ENCODE peak calls at places on chromosomes 2 and 18, in six cellular contexts. One of them, this sample, is unnamed.
A peak's percentile ranks its signal among the peaks of the same experiment; 100 is the strongest.

GRCh38 chr2:71699428-71699827 is 246.1 kb downstream of the DYSF start:
- DNase-seq in cardiac muscle cell: no peak
- DNase-seq in tibial artery: no peak
- DNase-seq in BJ: no peak
- DNase-seq in Caco-2: peak; percentile 19
- DNase-seq in left lung: peak; percentile 22
- DNase-seq in this sample: no peak

GRCh38 chr2:80169811-80170594 is 134.5 kb downstream of the LRRTM1 start:
- DNase-seq in cardiac muscle cell: no peak
- DNase-seq in tibial artery: no peak
- DNase-seq in BJ: no peak
- DNase-seq in Caco-2: no peak
- DNase-seq in left lung: no peak
- DNase-seq in this sample: peak; percentile 19

GRCh38 chr2:114642988-114643553 is 200.6 kb downstream of the DPP10 start:
- DNase-seq in cardiac muscle cell: no peak
- DNase-seq in tibial artery: no peak
- DNase-seq in BJ: no peak
- DNase-seq in Caco-2: no peak
- DNase-seq in left lung: peak; percentile 44
- DNase-seq in this sample: no peak

GRCh38 chr2:217941886-217942728 is 60.7 kb downstream of the TNS1 start:
- DNase-seq in cardiac muscle cell: no peak
- DNase-seq in tibial artery: no peak
- DNase-seq in BJ: no peak
- DNase-seq in Caco-2: no peak
- DNase-seq in left lung: peak; percentile 70
- DNase-seq in this sample: no peak

GRCh38 chr18:44743626-44744025 is 62.9 kb downstream of the SETBP1 start:
- DNase-seq in cardiac muscle cell: no peak
- DNase-seq in tibial artery: no peak
- DNase-seq in BJ: no peak
- DNase-seq in Caco-2: no peak
- DNase-seq in left lung: no peak
- DNase-seq in this sample: no peak

GRCh38 chr18:75546964-75547363 is 119.5 kb upstream of the SMIM21 start:
- DNase-seq in cardiac muscle cell: no peak
- DNase-seq in tibial artery: no peak
- DNase-seq in BJ: no peak
- DNase-seq in Caco-2: no peak
- DNase-seq in left lung: no peak
- DNase-seq in this sample: no peak

GRCh38 chr2:37635359-37636208 is 35.9 kb downstream of the CDC42EP3 start:
- DNase-seq in cardiac muscle cell: peak; percentile 86
- DNase-seq in tibial artery: peak; percentile 52
- DNase-seq in BJ: peak; percentile 52
- DNase-seq in Caco-2: no peak
- DNase-seq in left lung: peak; percentile 73
- DNase-seq in this sample: no peak

GRCh38 chr2:106859498-106859897 is 26.5 kb downstream of the ST6GAL2 start:
- DNase-seq in cardiac muscle cell: no peak
- DNase-seq in tibial artery: no peak
- DNase-seq in BJ: no peak
- DNase-seq in Caco-2: no peak
- DNase-seq in left lung: no peak
- DNase-seq in this sample: no peak

GRCh38 chr2:51720826-51721225 is 688.9 kb upstream of the NRXN1 start:
- DNase-seq in cardiac muscle cell: no peak
- DNase-seq in tibial artery: no peak
- DNase-seq in BJ: no peak
- DNase-seq in Caco-2: no peak
- DNase-seq in left lung: no peak
- DNase-seq in this sample: no peak

GRCh38 chr2:122523981-122524380 is 768.5 kb downstream of the TSN start:
- DNase-seq in cardiac muscle cell: no peak
- DNase-seq in tibial artery: no peak
- DNase-seq in BJ: no peak
- DNase-seq in Caco-2: no peak
- DNase-seq in left lung: no peak
- DNase-seq in this sample: no peak

GRCh38 chr2:35298493-35298892 is 1057.1 kb upstream of the CRIM1 start:
- DNase-seq in cardiac muscle cell: peak; percentile 24
- DNase-seq in tibial artery: peak; percentile 59
- DNase-seq in BJ: no peak
- DNase-seq in Caco-2: no peak
- DNase-seq in left lung: no peak
- DNase-seq in this sample: no peak

GRCh38 chr2:173048901-173049661 is 26.6 kb upstream of the MAP3K20 start:
- DNase-seq in cardiac muscle cell: peak; percentile 97
- DNase-seq in tibial artery: peak; percentile 89
- DNase-seq in BJ: peak; percentile 95
- DNase-seq in Caco-2: peak; percentile 85
- DNase-seq in left lung: peak; percentile 48
- DNase-seq in this sample: peak; percentile 95

GRCh38 chr2:30149513-30149912 is 2.7 kb downstream of the YPEL5 start:
- DNase-seq in cardiac muscle cell: peak; percentile 24
- DNase-seq in tibial artery: no peak
- DNase-seq in BJ: no peak
- DNase-seq in Caco-2: peak; percentile 62
- DNase-seq in left lung: no peak
- DNase-seq in this sample: no peak

GRCh38 chr2:232354069-232354468 is 24.5 kb upstream of the ALPP start:
- DNase-seq in cardiac muscle cell: no peak
- DNase-seq in tibial artery: no peak
- DNase-seq in BJ: no peak
- DNase-seq in Caco-2: peak; percentile 5
- DNase-seq in left lung: peak; percentile 8
- DNase-seq in this sample: no peak

GRCh38 chr2:217316743-217317142 is 456.9 kb upstream of the TNP1 start:
- DNase-seq in cardiac muscle cell: peak; percentile 72
- DNase-seq in tibial artery: no peak
- DNase-seq in BJ: no peak
- DNase-seq in Caco-2: no peak
- DNase-seq in left lung: no peak
- DNase-seq in this sample: no peak

GRCh38 chr2:65159921-65160320 is 30.0 kb upstream of the RAB1A start:
- DNase-seq in cardiac muscle cell: no peak
- DNase-seq in tibial artery: no peak
- DNase-seq in BJ: no peak
- DNase-seq in Caco-2: peak; percentile 1
- DNase-seq in left lung: no peak
- DNase-seq in this sample: no peak

GRCh38 chr2:50591642-50592041 is 440.3 kb downstream of the NRXN1 start:
- DNase-seq in cardiac muscle cell: peak; percentile 48
- DNase-seq in tibial artery: no peak
- DNase-seq in BJ: no peak
- DNase-seq in Caco-2: no peak
- DNase-seq in left lung: no peak
- DNase-seq in this sample: no peak

GRCh38 chr18:616380-616995 is 19.7 kb downstream of the CLUL1 start:
- DNase-seq in cardiac muscle cell: peak; percentile 79
- DNase-seq in tibial artery: no peak
- DNase-seq in BJ: no peak
- DNase-seq in Caco-2: no peak
- DNase-seq in left lung: no peak
- DNase-seq in this sample: peak; percentile 48

GRCh38 chr2:240916571-240917008 is 10.5 kb downstream of the CROCC2 start:
- DNase-seq in cardiac muscle cell: peak; percentile 73
- DNase-seq in tibial artery: peak; percentile 83
- DNase-seq in BJ: peak; percentile 69
- DNase-seq in Caco-2: peak; percentile 18
- DNase-seq in left lung: peak; percentile 52
- DNase-seq in this sample: no peak

GRCh38 chr2:219278655-219279150 is 463 bp upstream of the DNAJB2 start:
- DNase-seq in cardiac muscle cell: no peak
- DNase-seq in tibial artery: no peak
- DNase-seq in BJ: no peak
- DNase-seq in Caco-2: no peak
- DNase-seq in left lung: no peak
- DNase-seq in this sample: no peak

GRCh38 chr2:39732492-39732891 is 46.6 kb downstream of the THUMPD2 start:
- DNase-seq in cardiac muscle cell: peak; percentile 30
- DNase-seq in tibial artery: no peak
- DNase-seq in BJ: no peak
- DNase-seq in Caco-2: no peak
- DNase-seq in left lung: no peak
- DNase-seq in this sample: no peak

GRCh38 chr2:219111375-219112069 is 49.1 kb downstream of the NHEJ1 start:
- DNase-seq in cardiac muscle cell: no peak
- DNase-seq in tibial artery: no peak
- DNase-seq in BJ: no peak
- DNase-seq in Caco-2: peak; percentile 81
- DNase-seq in left lung: no peak
- DNase-seq in this sample: no peak

GRCh38 chr18:34608064-34608463 is 102.0 kb upstream of the DTNA start:
- DNase-seq in cardiac muscle cell: no peak
- DNase-seq in tibial artery: no peak
- DNase-seq in BJ: no peak
- DNase-seq in Caco-2: no peak
- DNase-seq in left lung: no peak
- DNase-seq in this sample: no peak

DNA sequence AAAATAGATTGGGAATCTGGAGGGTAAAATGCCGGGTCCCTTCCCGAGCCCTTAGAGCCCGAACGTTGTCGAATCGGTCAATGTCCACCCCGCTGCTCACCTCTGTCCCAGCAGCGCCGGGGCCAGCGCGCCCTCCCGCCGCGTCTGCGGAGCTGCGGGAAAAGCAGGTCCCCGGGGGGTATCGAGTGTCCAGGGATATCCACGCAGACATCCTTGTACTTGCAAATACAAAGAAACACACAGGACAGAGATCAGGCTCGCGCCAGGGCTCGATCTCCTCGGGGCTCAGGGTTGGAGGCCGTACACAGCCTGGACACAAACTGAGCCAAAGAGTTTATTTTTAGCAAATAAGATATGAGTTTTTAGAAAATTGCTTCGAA is 2.3 kb upstream of the GATA6 start:
- DNase-seq in cardiac muscle cell: peak; percentile 49
- DNase-seq in tibial artery: peak; percentile 28
- DNase-seq in BJ: no peak
- DNase-seq in Caco-2: no peak
- DNase-seq in left lung: peak; percentile 33
- DNase-seq in this sample: no peak
- H3K4me3 ChIP-seq in cardiac muscle cell: peak overlapping the region; percentile 94
- H3K4me3 ChIP-seq in tibial artery: peak overlapping the region; percentile 98
- H3K4me3 ChIP-seq in BJ: no peak overlapping the region
- H3K4me3 ChIP-seq in Caco-2: peak overlapping the region; percentile 69
- H3K4me3 ChIP-seq in left lung: peak overlapping the region; percentile 66
- H3K4me3 ChIP-seq in this sample: no peak overlapping the region

GRCh38 chr2:128370468-128371247 is 52.0 kb upstream of the HS6ST1 start:
- DNase-seq in cardiac muscle cell: no peak
- DNase-seq in tibial artery: peak; percentile 18
- DNase-seq in BJ: no peak
- DNase-seq in Caco-2: peak; percentile 26
- DNase-seq in left lung: no peak
- DNase-seq in this sample: no peak
- TF ChIP-seq CTCF in cardiac muscle cell: no peak
- TF ChIP-seq CTCF in tibial artery: no peak
- TF ChIP-seq CTCF in BJ: no peak
- TF ChIP-seq CTCF in Caco-2: no peak
- TF ChIP-seq CTCF in left lung: no peak
- TF ChIP-seq CTCF in this sample: no peak

DNA sequence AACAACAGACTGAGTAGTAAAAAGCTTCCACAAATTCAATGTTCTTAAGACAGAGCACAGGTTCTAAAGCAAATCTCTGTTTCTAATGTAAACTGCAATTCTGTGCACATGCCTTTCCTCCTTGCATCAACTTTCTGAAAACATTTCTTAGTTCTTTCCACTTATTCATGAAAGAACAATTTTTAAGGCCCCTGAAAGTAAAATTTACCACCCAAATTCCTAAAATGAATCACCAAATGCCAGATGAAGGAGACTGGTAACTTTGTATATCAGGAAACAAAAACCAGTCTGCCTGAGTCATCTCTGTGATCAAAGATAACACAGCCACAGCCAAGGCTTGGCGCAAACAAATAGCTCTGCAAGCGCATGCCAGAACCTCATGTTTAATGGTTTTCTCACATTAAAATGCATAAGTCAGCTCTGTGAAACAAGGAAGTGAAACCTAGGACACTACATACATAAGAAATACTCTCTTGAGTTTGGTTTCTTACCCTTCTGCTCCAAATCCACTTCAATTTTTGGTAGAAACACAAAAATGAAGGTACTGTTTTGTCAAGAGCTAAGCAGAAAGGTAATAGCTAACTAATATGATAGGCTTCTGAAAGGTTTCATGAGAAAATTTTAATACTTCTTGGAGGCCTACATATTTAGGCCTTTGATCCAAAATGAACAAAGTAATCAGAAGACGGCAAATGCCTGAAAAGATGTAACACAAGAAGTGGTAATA is 169.4 kb downstream of the THADA start:
- DNase-seq in cardiac muscle cell: peak; percentile 97
- DNase-seq in tibial artery: peak; percentile 68
- DNase-seq in BJ: peak; percentile 98
- DNase-seq in Caco-2: peak; percentile 82
- DNase-seq in left lung: peak; percentile 73
- DNase-seq in this sample: peak; percentile 93
- H3K4me3 ChIP-seq in cardiac muscle cell: no peak overlapping the region
- H3K4me3 ChIP-seq in tibial artery: no peak overlapping the region
- H3K4me3 ChIP-seq in BJ: no peak overlapping the region
- H3K4me3 ChIP-seq in Caco-2: no peak overlapping the region
- H3K4me3 ChIP-seq in left lung: no peak overlapping the region
- H3K4me3 ChIP-seq in this sample: no peak overlapping the region

GRCh38 chr18:7978834-7979233 is 411.7 kb downstream of the PTPRM start:
- DNase-seq in cardiac muscle cell: no peak
- DNase-seq in tibial artery: no peak
- DNase-seq in BJ: no peak
- DNase-seq in Caco-2: no peak
- DNase-seq in left lung: no peak
- DNase-seq in this sample: no peak

GRCh38 chr18:7980661-7981060 is 413.5 kb downstream of the PTPRM start:
- DNase-seq in cardiac muscle cell: no peak
- DNase-seq in tibial artery: peak; percentile 35
- DNase-seq in BJ: no peak
- DNase-seq in Caco-2: no peak
- DNase-seq in left lung: no peak
- DNase-seq in this sample: no peak

GRCh38 chr18:7979714-7980113 is 412.6 kb downstream of the PTPRM start:
- DNase-seq in cardiac muscle cell: no peak
- DNase-seq in tibial artery: no peak
- DNase-seq in BJ: no peak
- DNase-seq in Caco-2: no peak
- DNase-seq in left lung: no peak
- DNase-seq in this sample: no peak

GRCh38 chr18:7982216-7982615 is 415.1 kb downstream of the PTPRM start:
- DNase-seq in cardiac muscle cell: no peak
- DNase-seq in tibial artery: no peak
- DNase-seq in BJ: no peak
- DNase-seq in Caco-2: no peak
- DNase-seq in left lung: no peak
- DNase-seq in this sample: no peak

DNA sequence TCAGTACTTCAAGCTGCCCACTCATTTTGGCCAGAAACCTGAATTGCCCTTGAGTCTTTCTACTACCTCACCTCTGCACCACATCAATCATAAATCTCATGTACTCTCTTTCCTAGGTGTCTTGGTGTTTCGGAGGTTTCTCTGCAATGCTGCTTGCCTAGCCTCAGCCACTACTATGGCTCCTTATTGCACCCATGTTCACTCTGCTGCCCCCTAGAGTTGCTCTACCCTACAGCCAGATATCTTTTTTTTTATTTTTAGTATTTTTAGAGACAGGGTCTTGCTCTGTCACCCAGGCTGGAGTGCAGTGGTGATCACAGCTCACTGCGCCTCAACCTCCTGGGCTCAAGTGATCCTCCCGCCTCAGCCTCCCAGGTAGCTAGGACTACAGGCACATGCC is 413.0 kb downstream of the PTPRM start:
- DNase-seq in cardiac muscle cell: no peak
- DNase-seq in tibial artery: no peak
- DNase-seq in BJ: no peak
- DNase-seq in Caco-2: no peak
- DNase-seq in left lung: no peak
- DNase-seq in this sample: no peak
- TF ChIP-seq CTCF in cardiac muscle cell: no peak
- TF ChIP-seq CTCF in tibial artery: no peak
- TF ChIP-seq CTCF in BJ: peak; percentile 4
- TF ChIP-seq CTCF in Caco-2: no peak
- TF ChIP-seq CTCF in left lung: no peak
- TF ChIP-seq CTCF in this sample: no peak

This sample was measured in LNCaP clone FGC.